ENCODE peak calls at places on chromosome 17, in six cellular contexts. One of them, this sample, is unnamed.

GRCh38 chr17:58302919-58303551 is 22.3 kb upstream of the MPO start:
- DNase-seq in NCI-H510A: no peak
- DNase-seq in left lung: no peak
- DNase-seq in activated gamma-delta T cell treated with Interleukin-2 at 50 U/mL for 16 hours: no peak
- DNase-seq in NCI-H1417: no peak
- DNase-seq in type B pancreatic cell: no peak
- DNase-seq in this sample: no peak

GRCh38 chr17:76246080-76247066 is 6.1 kb upstream of the RNF157 start:
- DNase-seq in NCI-H510A: no peak
- DNase-seq in left lung: no peak
- DNase-seq in activated gamma-delta T cell treated with Interleukin-2 at 50 U/mL for 16 hours: no peak
- DNase-seq in NCI-H1417: no peak
- DNase-seq in type B pancreatic cell: no peak
- DNase-seq in this sample: no peak

GRCh38 chr17:46771601-46772012 is 46.9 kb downstream of the WNT3 start:
- DNase-seq in NCI-H510A: peak
- DNase-seq in left lung: no peak
- DNase-seq in activated gamma-delta T cell treated with Interleukin-2 at 50 U/mL for 16 hours: no peak
- DNase-seq in NCI-H1417: peak
- DNase-seq in type B pancreatic cell: no peak
- DNase-seq in this sample: peak

GRCh38 chr17:8189041-8189710 is 804 bp downstream of the BORCS6 start:
- DNase-seq in NCI-H510A: no peak
- DNase-seq in left lung: no peak
- DNase-seq in activated gamma-delta T cell treated with Interleukin-2 at 50 U/mL for 16 hours: peak
- DNase-seq in NCI-H1417: peak
- DNase-seq in type B pancreatic cell: no peak
- DNase-seq in this sample: peak

GRCh38 chr17:79388556-79389295 is 222.1 kb downstream of the RBFOX3 start:
- DNase-seq in NCI-H510A: no peak
- DNase-seq in left lung: peak
- DNase-seq in activated gamma-delta T cell treated with Interleukin-2 at 50 U/mL for 16 hours: no peak
- DNase-seq in NCI-H1417: peak
- DNase-seq in type B pancreatic cell: no peak
- DNase-seq in this sample: peak

GRCh38 chr17:57373071-57373470 is 116.7 kb downstream of the MSI2 start:
- DNase-seq in NCI-H510A: no peak
- DNase-seq in left lung: no peak
- DNase-seq in activated gamma-delta T cell treated with Interleukin-2 at 50 U/mL for 16 hours: no peak
- DNase-seq in NCI-H1417: no peak
- DNase-seq in type B pancreatic cell: no peak
- DNase-seq in this sample: no peak

GRCh38 chr17:60524463-60525346 is 1.3 kb downstream of the APPBP2 start:
- DNase-seq in NCI-H510A: no peak
- DNase-seq in left lung: no peak
- DNase-seq in activated gamma-delta T cell treated with Interleukin-2 at 50 U/mL for 16 hours: no peak
- DNase-seq in NCI-H1417: peak
- DNase-seq in type B pancreatic cell: no peak
- DNase-seq in this sample: peak

GRCh38 chr17:82294086-82294773 is 20.7 kb upstream of the CSNK1D start:
- DNase-seq in NCI-H510A: no peak
- DNase-seq in left lung: no peak
- DNase-seq in activated gamma-delta T cell treated with Interleukin-2 at 50 U/mL for 16 hours: no peak
- DNase-seq in NCI-H1417: no peak
- DNase-seq in type B pancreatic cell: no peak
- DNase-seq in this sample: no peak

GRCh38 chr17:61454932-61455753 is 2.9 kb downstream of the TBX4 start:
- DNase-seq in NCI-H510A: no peak
- DNase-seq in left lung: no peak
- DNase-seq in activated gamma-delta T cell treated with Interleukin-2 at 50 U/mL for 16 hours: no peak
- DNase-seq in NCI-H1417: no peak
- DNase-seq in type B pancreatic cell: peak
- DNase-seq in this sample: no peak

GRCh38 chr17:81036128-81036891 is 1.4 kb downstream of the BAIAP2 start:
- DNase-seq in NCI-H510A: no peak
- DNase-seq in left lung: peak
- DNase-seq in activated gamma-delta T cell treated with Interleukin-2 at 50 U/mL for 16 hours: no peak
- DNase-seq in NCI-H1417: no peak
- DNase-seq in type B pancreatic cell: no peak
- DNase-seq in this sample: no peak

GRCh38 chr17:75722076-75722475 is 817 bp downstream of the ITGB4 start:
- DNase-seq in NCI-H510A: no peak
- DNase-seq in left lung: no peak
- DNase-seq in activated gamma-delta T cell treated with Interleukin-2 at 50 U/mL for 16 hours: no peak
- DNase-seq in NCI-H1417: no peak
- DNase-seq in type B pancreatic cell: no peak
- DNase-seq in this sample: no peak

This sample was measured in DMS53.